ENCODE peak calls at places on chromosome 4, in five cellular contexts. O is SK-N-SH, S is RWPE2, Q is IMR-90, V is ovary. E is an unnamed sample.
A peak's percentile ranks its signal among the peaks of the same experiment; 100 is the strongest.

GRCh38 chr4:17310269-17310652 is 201.6 kb downstream of the QDPR start:
- DNase-seq in O (no peak), S (no peak), Q (peak; percentile 49), V (no peak), E (no peak)

GRCh38 chr4:186805020-186805820 is 81.6 kb upstream of the FAT1 start:
- DNase-seq in O (no peak), S (no peak), Q (no peak), V (no peak), E (no peak)

GRCh38 chr4:168071304-168071703 is 21.0 kb upstream of the ANXA10 start:
- DNase-seq in O (no peak), S (no peak), Q (no peak), V (no peak), E (no peak)

GRCh38 chr4:67871867-67872266 is 11.9 kb downstream of the TMPRSS11D start:
- DNase-seq in O (peak; percentile 20), S (no peak), Q (peak; percentile 61), V (no peak), E (no peak)

GRCh38 chr4:1797861-1798529 is 4.9 kb downstream of the FGFR3 start:
- DNase-seq in O (no peak), S (no peak), Q (no peak), V (no peak), E (no peak)

GRCh38 chr4:125704726-125705125 is 390.0 kb downstream of the FAT4 start:
- DNase-seq in O (no peak), S (no peak), Q (peak; percentile 37), V (no peak), E (no peak)

GRCh38 chr4:186953601-186954260 is 230.1 kb upstream of the FAT1 start:
- DNase-seq in O (no peak), S (no peak), Q (no peak), V (no peak), E (no peak)

GRCh38 chr4:112448211-112448745 is 67.7 kb downstream of the NEUROG2 start:
- DNase-seq in O (peak; percentile 4), S (no peak), Q (peak; percentile 13), V (no peak), E (no peak)

GRCh38 chr4:168522371-168522770 is 25.5 kb downstream of the PALLD start:
- DNase-seq in O (no peak), S (no peak), Q (no peak), V (no peak), E (no peak)

GRCh38 chr4:92618968-92619367 is 315.2 kb downstream of the GRID2 start:
- DNase-seq in O (no peak), S (no peak), Q (peak; percentile 0), V (no peak), E (no peak)

DNA sequence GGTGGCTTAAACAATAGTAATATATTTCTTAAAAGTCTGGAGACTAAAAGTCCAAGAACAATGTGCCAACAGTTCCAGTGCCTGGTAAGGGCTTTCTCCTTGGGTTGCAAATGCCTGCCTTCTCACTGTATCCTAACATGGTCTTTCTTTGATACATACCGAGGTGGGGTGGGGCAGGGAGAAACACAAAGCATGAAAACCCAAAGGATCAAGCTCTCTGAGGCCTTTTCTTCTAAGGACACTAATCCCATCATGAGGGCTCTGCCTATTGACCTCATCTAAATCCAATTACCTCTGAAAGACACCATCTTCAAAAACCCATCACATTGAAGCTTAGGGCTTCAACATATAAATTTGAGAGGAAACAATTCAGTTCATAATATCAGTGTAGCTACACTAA is 311.3 kb downstream of the GRID2 start:
- DNase-seq in O (no peak), S (no peak), Q (no peak), V (no peak), E (no peak)
- H3K4me3 ChIP-seq in O (no peak overlapping the region), S (no peak overlapping the region), Q (no peak overlapping the region), V (no peak overlapping the region), E (no peak overlapping the region)

DNA sequence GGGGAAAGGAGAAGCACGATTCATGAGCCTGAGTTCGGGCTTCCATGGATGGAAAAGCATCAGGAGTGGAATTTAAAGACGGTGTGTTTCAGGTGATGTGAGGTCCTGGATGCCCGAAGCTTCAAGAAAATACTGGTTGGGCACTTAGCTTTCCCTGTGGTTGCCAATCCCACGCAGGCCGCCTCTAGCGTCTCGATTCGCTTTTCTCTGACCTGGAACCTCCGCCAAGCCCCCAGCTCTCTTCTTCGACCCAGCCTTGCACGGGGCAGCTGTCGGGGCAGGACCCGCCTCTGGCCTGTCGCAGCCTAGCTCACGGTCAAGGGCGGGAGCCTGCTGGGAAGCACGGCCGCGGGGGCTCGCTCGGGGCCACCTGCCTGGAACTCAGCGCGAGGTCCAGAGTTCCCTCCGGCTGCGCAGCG is 308 bp upstream of the TLR2 start:
- DNase-seq in O (no peak), S (no peak), Q (no peak), V (no peak), E (no peak)
- H3K27ac ChIP-seq in O (no peak overlapping the region), S (no peak overlapping the region), Q (no peak overlapping the region), V (no peak overlapping the region), E (no peak overlapping the region)

GRCh38 chr4:113644398-113644797 is 117.1 kb downstream of the CAMK2D start:
- DNase-seq in O (no peak), S (no peak), Q (no peak), V (no peak), E (no peak)

GRCh38 chr4:113645288-113645687 is 116.2 kb downstream of the CAMK2D start:
- DNase-seq in O (no peak), S (no peak), Q (no peak), V (no peak), E (no peak)

GRCh38 chr4:113643505-113643904 is 118.0 kb downstream of the CAMK2D start:
- DNase-seq in O (no peak), S (no peak), Q (no peak), V (no peak), E (no peak)

GRCh38 chr4:113645771-113646455 is 115.6 kb downstream of the CAMK2D start:
- DNase-seq in O (no peak), S (peak; percentile 42), Q (peak; percentile 82), V (no peak), E (no peak)

DNA sequence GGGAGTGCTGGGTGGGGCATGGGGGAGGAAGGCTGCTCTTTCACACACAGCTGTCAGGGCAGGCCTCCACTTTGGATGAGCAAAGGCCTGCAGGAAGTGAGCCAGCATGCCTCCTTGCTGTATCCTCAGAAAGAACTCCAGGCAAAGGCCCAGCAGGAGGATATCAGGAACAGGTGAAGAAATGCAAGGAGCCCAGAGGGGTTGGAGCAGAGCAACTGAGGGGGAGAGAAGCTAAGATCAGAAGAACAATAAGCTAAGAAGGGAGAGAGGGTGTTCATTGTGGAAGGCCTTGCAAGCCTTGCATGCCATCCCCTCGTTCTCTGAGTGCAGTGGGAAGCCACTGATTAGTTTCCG is 115.1 kb downstream of the CAMK2D start:
- DNase-seq in O (no peak), S (no peak), Q (peak; percentile 54), V (no peak), E (no peak)
- H3K4me1 ChIP-seq in O (peaks cover 7% of the 10 kb centered on the region), S (peaks cover 25% of the 10 kb centered on the region), Q (peaks cover 9% of the 10 kb centered on the region), V (peaks cover 12% of the 10 kb centered on the region), E (no peaks in the 10 kb centered on the region)

GRCh38 chr4:174045381-174045780 is 238.1 kb downstream of the FBXO8 start:
- DNase-seq in O (no peak), S (no peak), Q (no peak), V (no peak), E (no peak)
- H3K4me3 ChIP-seq in O (no peak overlapping the region), S (no peak overlapping the region), Q (no peak overlapping the region), V (no peak overlapping the region), E (no peak overlapping the region)

DNA sequence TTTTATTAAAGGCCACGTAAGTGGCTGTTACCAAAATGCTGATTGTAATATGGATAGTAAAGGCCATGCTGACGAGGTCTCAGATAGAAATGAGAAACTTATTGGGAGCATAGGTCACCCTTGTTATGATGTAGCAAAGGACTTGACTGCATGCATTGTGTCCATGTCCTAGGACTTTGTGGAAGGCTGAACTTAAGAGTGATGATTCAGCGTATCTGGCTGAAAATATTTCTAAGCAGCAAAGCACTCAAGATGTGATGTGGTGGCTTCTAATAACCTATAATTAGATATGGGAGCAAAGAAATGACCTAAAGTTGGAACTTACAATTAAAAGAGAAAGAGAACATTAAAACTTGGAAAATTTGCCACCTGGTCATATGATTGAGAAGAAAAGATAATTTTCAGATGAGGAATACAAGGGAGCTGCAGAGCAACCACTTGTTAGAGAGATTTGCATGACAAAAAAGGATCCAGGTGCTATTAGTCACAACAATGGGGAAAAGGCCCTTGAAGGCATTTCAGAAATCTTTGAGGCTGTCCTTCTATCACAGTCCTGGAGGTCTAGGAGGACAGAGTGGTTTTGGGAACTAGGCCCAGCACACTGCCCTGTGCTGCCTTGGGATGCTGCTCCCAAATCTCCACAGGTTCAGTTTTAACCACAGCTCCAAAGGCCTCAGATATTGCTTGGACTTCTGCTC is 793.7 kb upstream of the LCORL start:
- DNase-seq in O (no peak), S (no peak), Q (no peak), V (no peak), E (no peak)
- H3K27ac ChIP-seq in O (no peak overlapping the region), S (no peak overlapping the region), Q (no peak overlapping the region), V (no peak overlapping the region), E (no peak overlapping the region)

DNA sequence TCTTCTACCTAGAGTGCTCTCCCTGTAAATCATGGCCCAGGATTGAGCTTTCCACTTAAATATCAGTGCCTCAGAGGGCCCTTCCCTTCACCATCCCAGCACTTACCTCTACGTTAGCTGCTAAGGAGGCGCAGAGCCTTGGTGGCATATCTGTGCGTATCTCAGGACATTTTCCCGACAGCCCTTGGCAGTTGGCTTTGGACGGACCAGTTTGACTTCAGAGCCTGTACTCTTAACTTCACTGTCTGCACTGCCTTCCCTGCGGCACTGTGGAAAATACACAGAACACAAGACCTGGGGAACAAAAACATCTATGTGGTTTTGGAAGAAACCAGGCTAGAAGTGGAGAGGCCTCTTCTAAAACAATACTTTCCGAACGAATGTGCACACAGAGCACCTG is 2.4 kb downstream of the TADA2B start:
- DNase-seq in O (no peak), S (no peak), Q (no peak), V (no peak), E (no peak)
- H3K4me1 ChIP-seq in O (peaks cover 15% of the 10 kb centered on the region), S (peaks cover 4% of the 10 kb centered on the region), Q (peaks cover 21% of the 10 kb centered on the region), V (peaks cover 33% of the 10 kb centered on the region), E (peaks cover 53% of the 10 kb centered on the region)

E was measured in CD4-positive, alpha-beta memory T cell.